ENCODE peak calls at places on chromosomes 13 and 19, in six cellular contexts. L is SK-N-SH, E is tibial nerve, F is heart right ventricle, G is uterus, A is cardiac muscle cell. K is an unnamed sample. For H3K4me1, the result is how much of the 10 kb centered on the place peaks cover.

GRCh38 chr19:12777217-12778019 is 2.1 kb upstream of the HOOK2 start:
- DNase-seq in L (peak), E (peak), F (peak), G (peak), A (peak), K (peak)

GRCh38 chr13:71144883-71145282 is 722.1 kb downstream of the DACH1 start:
- DNase-seq in L (no peak), E (no peak), F (no peak), G (no peak), A (no peak), K (no peak)

GRCh38 chr13:20389696-20390525 is 135.7 kb downstream of the CRYL1 start:
- DNase-seq in L (no peak), E (no peak), F (no peak), G (no peak), A (peak), K (no peak)

GRCh38 chr13:91375119-91375729 is 23.2 kb upstream of the GPC5 start:
- DNase-seq in L (peak), E (no peak), F (no peak), G (no peak), A (peak), K (no peak)

GRCh38 chr19:18741124-18741493 is 50.0 kb downstream of the COMP start:
- DNase-seq in L (no peak), E (no peak), F (no peak), G (no peak), A (no peak), K (no peak)

GRCh38 chr19:49110567-49110966 is 3.6 kb upstream of the LIN7B start:
- DNase-seq in L (no peak), E (no peak), F (no peak), G (no peak), A (no peak), K (no peak)

GRCh38 chr13:29956771-29957170 is 106.4 kb upstream of the UBL3 start:
- DNase-seq in L (peak), E (no peak), F (no peak), G (no peak), A (no peak), K (no peak)

GRCh38 chr19:7426986-7427385 is 61.8 kb downstream of the PEX11G start:
- DNase-seq in L (no peak), E (no peak), F (no peak), G (no peak), A (no peak), K (no peak)

GRCh38 chr13:19321222-19321621 is 139.6 kb upstream of the TUBA3C start:
- DNase-seq in L (no peak), E (no peak), F (no peak), G (no peak), A (no peak), K (no peak)

GRCh38 chr19:31223805-31224534 is 125.3 kb downstream of the TSHZ3 start:
- DNase-seq in L (no peak), E (no peak), F (no peak), G (no peak), A (peak), K (no peak)

GRCh38 chr19:19057720-19058119 is 6.1 kb upstream of the SLC25A42 start:
- DNase-seq in L (no peak), E (no peak), F (no peak), G (no peak), A (no peak), K (no peak)

GRCh38 chr13:69274231-69274630 is 833.4 kb upstream of the ATXN8OS start:
- DNase-seq in L (no peak), E (no peak), F (no peak), G (no peak), A (no peak), K (no peak)

GRCh38 chr19:36488816-36489138 is 584 bp downstream of the ZNF566 start:
- DNase-seq in L (peak), E (no peak), F (peak), G (no peak), A (no peak), K (no peak)

GRCh38 chr19:1446713-1447564 is 3.0 kb upstream of the APC2 start:
- DNase-seq in L (peak), E (no peak), F (no peak), G (no peak), A (no peak), K (peak)

GRCh38 chr19:3319643-3320353 is 46.6 kb upstream of the NFIC start:
- DNase-seq in L (peak), E (no peak), F (no peak), G (no peak), A (peak), K (no peak)

GRCh38 chr13:59461411-59461810 is 702.3 kb downstream of the DIAPH3 start:
- DNase-seq in L (no peak), E (no peak), F (no peak), G (no peak), A (no peak), K (no peak)

GRCh38 chr19:53898680-53899341 is 10.3 kb upstream of the CACNG7 start:
- DNase-seq in L (peak), E (no peak), F (no peak), G (no peak), A (no peak), K (no peak)

GRCh38 chr19:45780146-45780447 is 2.2 kb downstream of the DMPK start:
- DNase-seq in L (no peak), E (no peak), F (no peak), G (no peak), A (no peak), K (peak)

GRCh38 chr13:111610077-111610476 is 289.6 kb downstream of the TEX29 start:
- DNase-seq in L (no peak), E (no peak), F (no peak), G (no peak), A (no peak), K (no peak)

GRCh38 chr19:48746738-48747575 is at the start of gene IZUMO1:
- DNase-seq in L (peak), E (peak), F (peak), G (peak), A (peak), K (peak)

GRCh38 chr13:73849292-73849691 is 284.9 kb downstream of the KLF12 start:
- DNase-seq in L (no peak), E (no peak), F (no peak), G (no peak), A (peak), K (no peak)

GRCh38 chr13:37109080-37109678 is 3.7 kb upstream of the CSNK1A1L start:
- DNase-seq in L (peak), E (peak), F (peak), G (no peak), A (peak), K (no peak)

GRCh38 chr19:38648789-38649304 is 1.4 kb downstream of the ACTN4 start:
- DNase-seq in L (no peak), E (no peak), F (no peak), G (no peak), A (no peak), K (peak)
- H3K4me1 ChIP-seq in L (under half), E (half or more), F (half or more), G (under half), A (under half), K (under half)

DNA sequence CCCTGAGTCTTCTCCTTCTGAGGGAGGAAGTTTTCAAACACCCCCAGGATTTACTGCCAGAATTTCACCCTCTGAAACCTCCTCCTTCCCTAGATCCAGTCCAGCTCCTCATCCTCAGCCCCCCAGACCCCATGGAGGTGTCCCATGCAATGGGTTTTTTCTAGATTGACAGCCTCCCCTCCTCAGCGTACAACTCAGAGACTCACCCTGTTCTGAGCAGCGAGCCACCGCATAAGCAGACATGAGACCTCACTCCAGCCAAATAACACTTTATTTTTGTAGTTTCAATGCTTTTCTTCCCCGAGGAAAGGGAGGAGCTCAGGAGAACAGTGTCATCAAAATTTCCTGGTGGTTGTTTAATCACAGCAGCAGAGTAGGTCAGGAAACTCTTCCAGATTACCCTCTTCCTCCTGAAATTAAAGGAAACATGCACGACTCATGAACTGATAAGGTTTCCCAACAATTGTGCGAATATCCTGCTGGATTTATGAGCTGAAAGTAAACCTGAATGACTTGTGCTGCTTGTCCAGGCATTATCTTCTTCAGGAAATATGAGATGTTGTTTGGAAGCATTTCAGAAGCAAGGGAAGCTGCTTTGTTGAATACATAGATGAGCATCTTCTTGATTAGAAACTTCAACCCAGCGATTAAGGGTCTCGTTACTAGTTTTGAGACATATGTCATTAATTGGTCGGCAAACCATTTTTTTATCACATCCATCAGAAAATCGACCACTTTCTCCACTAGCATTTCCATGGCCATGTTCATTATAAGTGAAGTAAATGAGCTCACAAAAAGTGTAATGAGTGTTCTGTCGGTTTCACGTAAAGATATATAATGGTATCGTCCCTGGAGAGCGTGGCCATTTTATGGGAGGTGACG is 36.2 kb downstream of the ERICH4 start:
- DNase-seq in L (no peak), E (no peak), F (no peak), G (no peak), A (peak), K (no peak)
- H3K4me3 ChIP-seq in L (no peak), E (no peak), F (no peak), G (peak), A (no peak), K (peak)

DNA sequence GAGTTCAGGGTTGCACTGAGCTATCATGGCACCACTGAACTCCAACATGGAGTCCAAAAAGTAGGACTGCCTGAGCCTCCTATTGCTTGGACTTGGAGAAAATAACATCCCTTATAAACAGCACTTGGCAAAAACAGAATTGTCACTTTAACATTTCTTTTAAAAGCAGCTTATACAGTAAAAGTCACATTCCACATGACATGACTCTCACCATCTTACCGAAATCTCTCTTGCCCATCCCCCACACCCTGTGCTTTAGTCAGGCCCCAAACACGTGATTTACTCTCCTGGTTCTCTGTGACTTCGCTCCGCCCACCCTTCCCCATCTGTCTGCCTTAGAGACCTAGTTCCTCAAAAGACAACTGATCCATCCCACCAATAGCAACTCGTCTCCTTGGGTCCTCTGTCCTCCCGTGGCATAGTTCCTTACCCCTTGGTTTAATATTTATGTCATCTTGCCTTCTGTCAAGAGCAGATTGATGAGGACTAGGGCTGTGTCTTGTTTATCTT is 4.6 kb downstream of the SAFB start:
- DNase-seq in L (no peak), E (peak), F (peak), G (no peak), A (no peak), K (peak)
- H3K4me1 ChIP-seq in L (under half), E (half or more), F (half or more), G (under half), A (under half), K (under half)

GRCh38 chr19:4581381-4582111 is 22.1 kb upstream of the SEMA6B start:
- DNase-seq in L (peak), E (no peak), F (no peak), G (no peak), A (peak), K (peak)
- H3K4me3 ChIP-seq in L (peak), E (peak), F (no peak), G (peak), A (peak), K (peak)

GRCh38 chr19:47512183-47512947 is 2.5 kb downstream of the NAPA start:
- DNase-seq in L (no peak), E (peak), F (no peak), G (no peak), A (peak), K (no peak)
- H3K4me1 ChIP-seq in L (under half), E (half or more), F (half or more), G (under half), A (under half), K (under half)

GRCh38 chr13:45521292-45521691 is 56.6 kb downstream of the COG3 start:
- DNase-seq in L (no peak), E (peak), F (peak), G (no peak), A (peak), K (peak)
- H3K4me3 ChIP-seq in L (no peak), E (no peak), F (no peak), G (no peak), A (no peak), K (no peak)

GRCh38 chr19:29711584-29712132 is 3.4 kb downstream of the C19orf12 start:
- DNase-seq in L (no peak), E (no peak), F (no peak), G (no peak), A (no peak), K (no peak)
- H3K4me1 ChIP-seq in L (under half), E (half or more), F (under half), G (under half), A (under half), K (under half)